ENCODE peak calls at places on chromosomes 12 and 14, in nine cellular contexts. L, R, P, O, G, C, D, I and Z are unnamed samples.

GRCh38 chr12:16076553-16076952 is 165.4 kb downstream of the DERA start:
- DNase-seq in D (peak; percentile 76), P (peak; percentile 53), I (peak; percentile 34), G (no peak), O (peak; percentile 24), C (no peak), L (no peak), R (peak; percentile 3), Z (no peak)

GRCh38 chr14:35213869-35214387 is 78.3 kb upstream of the PSMA6 start:
- DNase-seq in R (no peak), D (peak; percentile 33), I (no peak), G (peak; percentile 55), L (no peak), P (no peak), O (peak; percentile 19), C (no peak), Z (no peak)

GRCh38 chr12:69821032-69821431 is 4.0 kb upstream of the MYRFL start:
- DNase-seq in G (no peak), R (no peak), P (no peak), C (no peak), O (no peak), L (no peak), D (no peak), I (no peak), Z (no peak)

GRCh38 chr14:73502017-73502619 is 11.4 kb downstream of the RIOX1 start:
- DNase-seq in P (no peak), D (no peak), L (no peak), G (no peak), C (no peak), I (no peak), R (no peak), O (no peak), Z (no peak)

GRCh38 chr12:64674367-64674922 is 64.2 kb downstream of the RASSF3 start:
- DNase-seq in D (no peak), G (no peak), O (no peak), R (no peak), I (no peak), L (no peak), C (no peak), P (no peak), Z (no peak)

GRCh38 chr12:28872654-28873268 is 276.3 kb upstream of the FAR2 start:
- DNase-seq in L (no peak), P (peak; percentile 52), O (peak; percentile 62), C (peak; percentile 5), G (peak; percentile 44), D (peak; percentile 71), R (peak; percentile 41), I (peak; percentile 79), Z (peak; percentile 65)

GRCh38 chr14:104252256-104253215 is 114.1 kb downstream of the KIF26A start:
- DNase-seq in I (no peak), R (no peak), P (no peak), C (no peak), L (no peak), G (no peak), D (no peak), O (no peak), Z (no peak)

GRCh38 chr12:113236539-113237354 is 15.5 kb downstream of the TPCN1 start:
- DNase-seq in P (no peak), I (no peak), D (no peak), O (no peak), R (no peak), L (no peak), C (no peak), G (no peak), Z (no peak)

GRCh38 chr14:102910442-102910841 is 12.0 kb upstream of the AMN start:
- DNase-seq in O (no peak), C (no peak), D (no peak), I (no peak), L (no peak), P (no peak), G (no peak), R (no peak), Z (no peak)

GRCh38 chr14:90062852-90063539 is 1.2 kb downstream of the KCNK13 start:
- DNase-seq in L (no peak), C (no peak), D (no peak), G (no peak), R (no peak), I (no peak), P (peak; percentile 34), O (no peak), Z (no peak)

GRCh38 chr12:10212623-10213131 is at the start of gene GABARAPL1:
- DNase-seq in L (peak; percentile 88), O (peak; percentile 93), D (peak; percentile 84), C (peak; percentile 73), R (peak; percentile 74), I (peak; percentile 82), P (peak; percentile 2), G (peak; percentile 61), Z (peak; percentile 68)

GRCh38 chr14:52014601-52015267 is 25.4 kb downstream of the RTRAF start:
- DNase-seq in G (no peak), D (no peak), O (no peak), L (no peak), C (no peak), I (no peak), P (peak; percentile 12), R (no peak), Z (no peak)

GRCh38 chr14:99724196-99724891 is 40.2 kb downstream of the CYP46A1 start:
- DNase-seq in O (no peak), I (no peak), C (no peak), P (no peak), R (no peak), G (no peak), L (no peak), D (no peak), Z (no peak)

GRCh38 chr12:66679441-66680069 is 679 bp upstream of the GRIP1 start:
- DNase-seq in D (no peak), I (no peak), G (no peak), C (no peak), L (no peak), R (no peak), P (no peak), O (no peak), Z (no peak)

GRCh38 chr14:49857427-49858003 is 4.9 kb upstream of the NEMF start:
- DNase-seq in C (no peak), I (no peak), R (no peak), O (no peak), G (no peak), D (no peak), P (no peak), L (no peak), Z (no peak)

GRCh38 chr12:75409833-75410232 is 18.9 kb downstream of the GLIPR1L2 start:
- DNase-seq in C (no peak), D (no peak), L (no peak), O (no peak), G (no peak), I (no peak), R (no peak), P (no peak), Z (no peak)

GRCh38 chr12:69151254-69151751 is 88.1 kb upstream of the CPSF6 start:
- DNase-seq in C (no peak), G (no peak), O (no peak), P (no peak), R (no peak), I (no peak), L (no peak), D (no peak), Z (no peak)

GRCh38 chr14:53226553-53226952 is 73.4 kb upstream of the DDHD1 start:
- DNase-seq in C (no peak), P (no peak), R (no peak), L (peak; percentile 29), O (no peak), D (no peak), I (no peak), G (no peak), Z (no peak)

GRCh38 chr12:62713190-62713589 is 221.8 kb downstream of the PPM1H start:
- DNase-seq in D (no peak), L (no peak), P (no peak), G (no peak), O (no peak), I (no peak), R (no peak), C (no peak), Z (no peak)

GRCh38 chr12:127677537-127678131 is 589.3 kb upstream of the TMEM132C start:
- DNase-seq in I (peak; percentile 67), R (peak; percentile 66), O (peak; percentile 75), D (peak; percentile 83), L (peak; percentile 49), C (peak; percentile 10), G (peak; percentile 70), P (peak; percentile 40), Z (peak; percentile 78)

GRCh38 chr14:100898935-100899840 is 4.3 kb downstream of the RTL1 start:
- DNase-seq in R (no peak), I (no peak), D (no peak), P (no peak), L (no peak), G (no peak), O (no peak), C (no peak), Z (no peak)

GRCh38 chr12:105099355-105099754 is 8.2 kb upstream of the WASHC4 start:
- DNase-seq in P (no peak), L (no peak), C (no peak), G (no peak), R (no peak), I (no peak), D (no peak), O (no peak), Z (no peak)

GRCh38 chr14:94129758-94130414 is 482 bp upstream of the IFI27L2 start:
- DNase-seq in I (peak; percentile 41), O (peak; percentile 68), L (peak; percentile 52), P (peak; percentile 2), C (peak; percentile 10), D (peak; percentile 64), G (peak; percentile 35), R (peak; percentile 68), Z (no peak)

GRCh38 chr12:120468846-120469449 is 600 bp downstream of the SRSF9 start:
- DNase-seq in L (peak; percentile 39), C (peak; percentile 4), I (peak; percentile 33), R (no peak), P (no peak), O (peak; percentile 64), G (no peak), D (no peak), Z (peak; percentile 65)

GRCh38 chr14:33551963-33552362 is 398.9 kb downstream of the EGLN3 start:
- DNase-seq in I (no peak), L (no peak), G (no peak), D (peak; percentile 21), P (no peak), C (no peak), R (no peak), O (no peak), Z (no peak)

GRCh38 chr14:105937253-105938054 is 411.1 kb downstream of the TMEM121 start:
- DNase-seq in I (no peak), D (no peak), O (no peak), R (no peak), G (no peak), C (no peak), L (no peak), P (no peak), Z (peak; percentile 22)

GRCh38 chr12:64092507-64092906 is 129.6 kb downstream of the KICS2 start:
- DNase-seq in O (no peak), R (no peak), L (no peak), G (no peak), I (no peak), P (no peak), D (no peak), C (no peak), Z (no peak)

GRCh38 chr12:23399402-23399933 is 550.0 kb downstream of the SOX5 start:
- DNase-seq in O (no peak), C (no peak), D (no peak), G (no peak), R (no peak), P (no peak), I (no peak), L (no peak), Z (no peak)

GRCh38 chr12:131783915-131784541 is 44.2 kb upstream of the MMP17 start:
- DNase-seq in I (no peak), G (peak; percentile 84), C (no peak), R (peak; percentile 68), L (no peak), P (peak; percentile 34), O (peak; percentile 82), D (peak; percentile 37), Z (no peak)

GRCh38 chr12:7989827-7990491 is 42.6 kb upstream of the FOXJ2 start:
- DNase-seq in R (no peak), L (no peak), I (no peak), P (peak; percentile 80), C (peak; percentile 75), O (no peak), G (no peak), D (no peak), Z (no peak)

GRCh38 chr12:53115891-53116675 is 12.8 kb downstream of the SOAT2 start:
- DNase-seq in G (no peak), O (no peak), C (no peak), D (no peak), R (no peak), I (no peak), L (no peak), P (no peak), Z (peak; percentile 24)